ENCODE peak calls at places on chromosomes 6 and 20, in six cellular contexts. M is GM23338; N is cardiac muscle cell; I is CD8-positive, alpha-beta memory T cell; Q is Karpas-422; O is prostate gland. U is an unnamed sample.

GRCh38 chr6:73329201-73329600 is 24.9 kb downstream of the DPPA5 start:
- DNase-seq in N (no peak), I (no peak), M (no peak), Q (no peak), O (no peak), U (no peak)

GRCh38 chr6:7108196-7108963 is 619 bp downstream of the RREB1 start:
- DNase-seq in I (peak; percentile 32), Q (peak; percentile 61), M (peak; percentile 78), O (peak; percentile 45), N (peak; percentile 69), U (no peak)

GRCh38 chr6:56230976-56231566 is 16.3 kb downstream of the COL21A1 start:
- DNase-seq in O (no peak), I (no peak), Q (no peak), M (no peak), N (peak; percentile 17), U (no peak)

GRCh38 chr6:129663531-129663930 is 46.4 kb downstream of the ARHGAP18 start:
- DNase-seq in N (peak; percentile 25), I (no peak), M (no peak), Q (no peak), O (no peak), U (no peak)

GRCh38 chr6:83868639-83869038 is 9.2 kb downstream of the CYB5R4 start:
- DNase-seq in O (no peak), Q (no peak), M (no peak), N (peak; percentile 58), I (no peak), U (peak; percentile 81)

GRCh38 chr6:85464722-85465150 is 14.9 kb downstream of the NT5E start:
- DNase-seq in O (no peak), I (no peak), N (peak; percentile 57), M (no peak), Q (no peak), U (no peak)

GRCh38 chr6:169963581-169964297 is 212.3 kb downstream of the ERMARD start:
- DNase-seq in Q (no peak), N (no peak), M (no peak), O (no peak), I (no peak), U (no peak)

GRCh38 chr20:10710995-10711775 is 37.4 kb upstream of the JAG1 start:
- DNase-seq in N (no peak), O (no peak), I (no peak), Q (no peak), M (no peak), U (no peak)

GRCh38 chr6:153944197-153944596 is 94.8 kb upstream of the OPRM1 start:
- DNase-seq in I (no peak), N (no peak), O (no peak), Q (no peak), M (peak; percentile 13), U (no peak)

GRCh38 chr6:40293824-40294188 is 293.4 kb downstream of the LRFN2 start:
- DNase-seq in O (no peak), N (peak; percentile 2), M (peak; percentile 31), Q (no peak), I (no peak), U (no peak)

GRCh38 chr6:116568851-116569755 is 2.2 kb upstream of the RWDD1 start:
- DNase-seq in N (no peak), M (no peak), Q (peak; percentile 67), O (no peak), I (no peak), U (no peak)

GRCh38 chr20:48750376-48750775 is 77.4 kb downstream of the PREX1 start:
- DNase-seq in M (no peak), Q (no peak), N (no peak), I (no peak), O (no peak), U (no peak)

GRCh38 chr20:46739441-46740213 is 30.2 kb downstream of the SLC2A10 start:
- DNase-seq in N (no peak), O (peak; percentile 43), M (no peak), Q (no peak), I (no peak), U (no peak)

GRCh38 chr6:13711384-13711725 is 280 bp downstream of the RANBP9 start:
- DNase-seq in I (peak; percentile 62), O (no peak), M (no peak), N (no peak), Q (peak; percentile 84), U (no peak)

GRCh38 chr6:14880717-14881116 is 365.2 kb upstream of the JARID2 start:
- DNase-seq in I (no peak), Q (no peak), M (no peak), N (peak; percentile 56), O (no peak), U (no peak)

GRCh38 chr6:36615018-36615761 is 21.0 kb downstream of the SRSF3 start:
- DNase-seq in M (peak; percentile 81), N (peak; percentile 82), O (no peak), Q (peak; percentile 87), I (peak; percentile 27), U (no peak)

GRCh38 chr6:20939161-20939775 is 405.0 kb downstream of the CDKAL1 start:
- DNase-seq in I (no peak), N (no peak), M (no peak), Q (no peak), O (no peak), U (no peak)

GRCh38 chr6:82017316-82017715 is 230.2 kb downstream of the IBTK start:
- DNase-seq in O (no peak), I (no peak), N (peak; percentile 86), Q (no peak), M (peak; percentile 54), U (peak; percentile 72)

GRCh38 chr6:39610229-39610628 is 115.0 kb downstream of the KIF6 start:
- DNase-seq in I (no peak), M (peak; percentile 28), Q (no peak), N (peak; percentile 22), O (no peak), U (no peak)

GRCh38 chr6:43847741-43848630 is 78.0 kb downstream of the VEGFA start:
- DNase-seq in I (no peak), M (no peak), Q (no peak), N (no peak), O (no peak), U (no peak)

DNA sequence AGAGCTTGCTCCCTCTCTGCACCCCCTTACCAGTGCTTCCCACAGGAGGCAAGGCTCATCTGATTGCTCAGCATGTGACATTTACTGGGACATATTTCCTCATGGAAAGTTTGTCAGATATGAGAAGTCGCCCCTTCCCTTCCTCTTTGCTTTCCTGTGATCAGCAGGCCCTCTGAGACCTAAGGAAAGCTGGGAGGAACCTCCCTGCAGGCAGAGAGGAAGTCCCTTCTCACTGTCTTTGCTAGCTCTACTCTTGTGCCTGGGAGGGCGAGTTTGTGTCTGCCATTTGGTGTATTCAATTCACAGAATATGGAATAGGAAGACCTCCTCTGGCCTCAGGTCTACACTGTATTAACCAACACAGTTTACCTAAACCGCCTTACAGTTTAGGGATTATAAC is 283.7 kb downstream of the ALDH8A1 start:
- DNase-seq in O (no peak), Q (no peak), N (no peak), I (no peak), M (no peak), U (no peak)
- H3K4me3 ChIP-seq in O (no peak overlapping the region), Q (no peak overlapping the region), N (no peak overlapping the region), I (no peak overlapping the region), M (no peak overlapping the region), U (no peak overlapping the region)

GRCh38 chr6:16278750-16279149 is 40.4 kb downstream of the GMPR start:
- DNase-seq in N (no peak), Q (no peak), O (no peak), I (no peak), M (no peak), U (no peak)
- H3K4me3 ChIP-seq in N (no peak overlapping the region), Q (no peak overlapping the region), O (no peak overlapping the region), I (no peak overlapping the region), M (no peak overlapping the region), U (no peak overlapping the region)

DNA sequence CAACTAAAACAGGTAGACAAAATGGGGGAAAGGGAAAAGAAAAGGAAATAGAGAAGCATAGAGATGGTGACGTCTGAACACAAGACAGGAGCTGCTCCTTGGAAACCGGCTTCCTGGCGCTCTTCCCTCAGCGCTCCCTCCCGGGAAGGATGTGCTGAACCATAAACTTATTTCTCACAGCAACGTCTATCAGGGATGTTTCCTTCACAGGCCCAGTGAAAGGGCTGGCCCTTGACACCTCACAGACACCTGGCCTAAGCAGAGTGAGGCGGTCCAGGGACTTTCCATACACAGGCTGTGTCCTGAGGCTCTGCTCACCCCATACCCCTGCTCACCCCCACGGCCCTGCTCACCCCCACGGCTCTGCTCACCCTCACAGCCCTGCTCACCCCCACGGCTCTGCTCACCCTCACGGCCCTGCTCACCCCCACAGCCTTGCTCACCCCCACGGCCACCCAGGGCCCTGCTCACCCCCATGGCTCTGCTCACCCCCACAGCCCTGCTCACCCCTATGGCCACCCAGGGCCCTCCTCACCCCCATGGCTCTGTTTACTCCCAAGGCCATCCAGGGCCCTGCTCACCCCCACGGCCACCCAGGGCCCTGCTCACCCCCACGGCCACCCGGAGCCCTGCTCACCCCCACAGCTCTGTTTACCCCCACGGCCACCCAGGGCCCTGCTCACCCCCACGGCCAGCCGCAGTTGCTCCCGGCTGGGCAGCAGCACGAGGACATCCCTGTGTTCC is 641 bp downstream of the FRMD1 start:
- DNase-seq in I (no peak), N (peak; percentile 32), O (no peak), Q (no peak), M (no peak), U (no peak)
- H3K4me3 ChIP-seq in I (no peak overlapping the region), N (no peak overlapping the region), O (no peak overlapping the region), Q (no peak overlapping the region), M (no peak overlapping the region), U (no peak overlapping the region)

DNA sequence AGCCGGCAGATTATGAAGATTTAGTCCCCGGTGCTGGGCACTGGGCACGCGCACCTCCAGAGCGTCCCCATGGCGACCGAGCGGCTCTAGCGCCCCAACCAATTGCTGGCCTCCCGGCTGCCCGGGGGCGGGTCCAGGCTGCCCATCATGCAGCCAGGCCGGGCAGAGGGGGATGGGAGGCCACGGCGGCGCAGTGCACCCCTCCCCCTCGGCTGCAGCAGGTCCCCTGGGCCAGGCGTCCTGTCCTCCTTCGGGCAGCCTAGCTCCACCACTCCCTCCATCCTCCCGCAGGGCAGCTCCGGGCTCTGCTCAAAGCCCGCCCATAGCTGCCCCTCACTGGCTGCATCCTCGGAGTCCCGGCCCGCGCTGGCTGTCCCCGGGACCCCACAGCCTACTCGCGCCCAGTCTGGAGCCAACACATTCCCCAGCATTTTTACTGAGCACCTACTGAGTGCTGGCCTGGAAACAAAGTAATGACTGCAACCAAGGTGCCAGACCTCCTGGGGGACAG is 99.4 kb downstream of the ASXL1 start:
- DNase-seq in M (peak; percentile 99), O (peak; percentile 58), I (no peak), N (peak; percentile 75), Q (no peak), U (no peak)
- H3K4me3 ChIP-seq in M (peak overlapping the region; percentile 82), O (peak overlapping the region; percentile 41), I (no peak overlapping the region), N (peak overlapping the region; percentile 38), Q (peak overlapping the region; percentile 59), U (peak overlapping the region; percentile 66)

GRCh38 chr6:68638225-68638900 is 3.3 kb downstream of the ADGRB3 start:
- DNase-seq in M (peak; percentile 52), O (no peak), I (no peak), Q (peak; percentile 76), N (peak; percentile 76), U (peak; percentile 4)

GRCh38 chr6:68640506-68640875 is 5.4 kb downstream of the ADGRB3 start:
- DNase-seq in M (no peak), N (no peak), O (no peak), I (no peak), Q (no peak), U (no peak)

GRCh38 chr6:68637782-68638181 is 2.7 kb downstream of the ADGRB3 start:
- DNase-seq in O (no peak), N (no peak), M (no peak), I (no peak), Q (no peak), U (no peak)

GRCh38 chr6:68639826-68640505 is 4.9 kb downstream of the ADGRB3 start:
- DNase-seq in O (no peak), M (peak; percentile 26), I (no peak), N (peak; percentile 54), Q (no peak), U (no peak)

GRCh38 chr6:68639211-68639610 is 4.1 kb downstream of the ADGRB3 start:
- DNase-seq in Q (no peak), I (no peak), O (no peak), M (peak; percentile 16), N (no peak), U (no peak)
- H3K4me3 ChIP-seq in Q (no peak overlapping the region), I (no peak overlapping the region), O (no peak overlapping the region), M (peak overlapping the region; percentile 74), N (no peak overlapping the region), U (no peak overlapping the region)